ENCODE peak calls at places on chromosomes 16 and 17, in four cellular contexts. D is GM12878, Z is H1, Y is HCT116. H is an unnamed sample.
A peak's percentile ranks its signal among the peaks of the same experiment; 100 is the strongest.

GRCh38 chr16:17476414-17477259 is 5.9 kb upstream of the XYLT1 start:
- DNase-seq in Y (peak; percentile 47), D (no peak), Z (peak; percentile 65), H (peak; percentile 18)

GRCh38 chr16:22217890-22218730 is 12.0 kb downstream of the EEF2K start:
- DNase-seq in Z (no peak), Y (no peak), D (peak; percentile 83), H (peak; percentile 76)

GRCh38 chr17:4480929-4481898 is 17.5 kb upstream of the SPNS2 start:
- DNase-seq in Y (no peak), Z (no peak), D (no peak), H (no peak)

GRCh38 chr16:85857406-85857805 is 41.6 kb upstream of the IRF8 start:
- DNase-seq in Y (no peak), Z (no peak), D (no peak), H (no peak)

GRCh38 chr17:2940352-2940751 is 123.1 kb downstream of the OR1D5 start:
- DNase-seq in Y (no peak), Z (no peak), D (no peak), H (no peak)

GRCh38 chr17:2929881-2930533 is 133.4 kb downstream of the OR1D5 start:
- DNase-seq in D (no peak), Y (peak; percentile 19), Z (peak; percentile 89), H (peak; percentile 74)

GRCh38 chr17:12618557-12618956 is 47.1 kb upstream of the MYOCD start:
- DNase-seq in Z (no peak), Y (no peak), D (no peak), H (no peak)

GRCh38 chr17:75525806-75526554 is 483 bp downstream of the LLGL2 start:
- DNase-seq in D (no peak), Y (no peak), Z (peak; percentile 66), H (peak; percentile 30)

GRCh38 chr17:27226611-27227234 is 67.2 kb upstream of the WSB1 start:
- DNase-seq in Z (no peak), D (no peak), Y (no peak), H (no peak)

GRCh38 chr17:8153550-8153956 is 1.3 kb upstream of the PER1 start:
- DNase-seq in Y (no peak), D (no peak), Z (no peak), H (no peak)

GRCh38 chr16:85172465-85173071 is 60.3 kb upstream of the CIBAR2 start:
- DNase-seq in Y (peak; percentile 65), D (no peak), Z (peak; percentile 70), H (peak; percentile 53)

GRCh38 chr17:28725166-28725659 is 820 bp downstream of the TLCD1 start:
- DNase-seq in Y (peak; percentile 50), D (no peak), Z (no peak), H (peak; percentile 83)

GRCh38 chr16:31052131-31052530 is 18.8 kb downstream of the STX4 start:
- DNase-seq in Z (no peak), Y (peak; percentile 72), D (no peak), H (peak; percentile 28)

GRCh38 chr17:3691539-3692166 is 4.3 kb downstream of the P2RX5 start:
- DNase-seq in Z (peak; percentile 66), D (no peak), Y (no peak), H (peak; percentile 54)

GRCh38 chr16:11258553-11259287 is 2.7 kb upstream of the SOCS1 start:
- DNase-seq in Z (no peak), D (peak; percentile 68), Y (no peak), H (no peak)

GRCh38 chr16:21164521-21165168 is 6.2 kb downstream of the LDAF1 start:
- DNase-seq in Z (no peak), Y (no peak), D (no peak), H (no peak)

GRCh38 chr16:89170346-89171215 is 967 bp upstream of the CDH15 start:
- DNase-seq in Z (peak; percentile 89), D (no peak), Y (peak; percentile 57), H (no peak)

GRCh38 chr16:86517652-86518258 is 7.4 kb downstream of the FOXF1 start:
- DNase-seq in Z (peak; percentile 82), D (no peak), Y (peak; percentile 51), H (peak; percentile 63)

GRCh38 chr16:84595052-84595481 is 22.8 kb downstream of the COTL1 start:
- DNase-seq in Y (no peak), D (no peak), Z (no peak), H (no peak)

GRCh38 chr16:88633684-88634140 is 4.7 kb upstream of the IL17C start:
- DNase-seq in Y (no peak), D (peak; percentile 55), Z (peak; percentile 73), H (peak; percentile 61)

GRCh38 chr16:50665128-50665878 is 15.8 kb downstream of the SNX20 start:
- DNase-seq in D (no peak), Y (peak; percentile 41), Z (peak; percentile 99), H (peak; percentile 69)

GRCh38 chr17:79045830-79046500 is 22.0 kb downstream of the C1QTNF1 start:
- DNase-seq in Z (peak; percentile 91), D (no peak), Y (peak; percentile 54), H (peak; percentile 77)

GRCh38 chr17:1188812-1189211 is 9.0 kb upstream of the ABR start:
- DNase-seq in Z (no peak), Y (no peak), D (no peak), H (no peak)

GRCh38 chr16:29736112-29736511 is 9.7 kb downstream of the C16orf54 start:
- DNase-seq in D (no peak), Y (no peak), Z (no peak), H (no peak)

GRCh38 chr16:67939507-67940435 is 3.1 kb upstream of the PSMB10 start:
- DNase-seq in Z (no peak), D (no peak), Y (no peak), H (no peak)

GRCh38 chr16:67395458-67396158 is 2.3 kb upstream of the TPPP3 start:
- DNase-seq in Z (no peak), Y (no peak), D (no peak), H (no peak)

GRCh38 chr16:1706386-1707192 is 594 bp downstream of the MAPK8IP3 start:
- DNase-seq in D (no peak), Y (no peak), Z (peak; percentile 48), H (peak; percentile 58)

GRCh38 chr16:27572711-27573110 is 22.8 kb downstream of the KATNIP start:
- DNase-seq in Z (no peak), D (no peak), Y (no peak), H (no peak)

GRCh38 chr16:56613706-56614105 is 5.3 kb downstream of the MT2A start:
- DNase-seq in Y (no peak), D (no peak), Z (no peak), H (no peak)

GRCh38 chr16:84040823-84041391 is 1.7 kb downstream of the SLC38A8 start:
- DNase-seq in Z (no peak), D (no peak), Y (no peak), H (no peak)

GRCh38 chr16:31877876-31878642 is 4.5 kb downstream of the ZNF267 start:
- DNase-seq in D (no peak), Y (no peak), Z (no peak), H (no peak)

GRCh38 chr17:80858301-80859003 is 133.2 kb upstream of the CHMP6 start:
- DNase-seq in Y (no peak), Z (no peak), D (no peak), H (no peak)
- TF ChIP-seq EGR1 in Y (no peak), Z (no peak), D (no peak), H (no peak)

GRCh38 chr17:72297326-72298115 is 176.7 kb downstream of the SOX9 start:
- DNase-seq in Z (no peak), D (no peak), Y (peak; percentile 48), H (no peak)

GRCh38 chr17:72299092-72299491 is 178.3 kb downstream of the SOX9 start:
- DNase-seq in Z (no peak), D (peak; percentile 9), Y (no peak), H (no peak)

GRCh38 chr17:72296456-72296855 is 175.6 kb downstream of the SOX9 start:
- DNase-seq in D (no peak), Z (no peak), Y (no peak), H (no peak)

GRCh38 chr17:72294487-72294893 is 173.7 kb downstream of the SOX9 start:
- DNase-seq in Z (no peak), D (no peak), Y (no peak), H (no peak)

DNA sequence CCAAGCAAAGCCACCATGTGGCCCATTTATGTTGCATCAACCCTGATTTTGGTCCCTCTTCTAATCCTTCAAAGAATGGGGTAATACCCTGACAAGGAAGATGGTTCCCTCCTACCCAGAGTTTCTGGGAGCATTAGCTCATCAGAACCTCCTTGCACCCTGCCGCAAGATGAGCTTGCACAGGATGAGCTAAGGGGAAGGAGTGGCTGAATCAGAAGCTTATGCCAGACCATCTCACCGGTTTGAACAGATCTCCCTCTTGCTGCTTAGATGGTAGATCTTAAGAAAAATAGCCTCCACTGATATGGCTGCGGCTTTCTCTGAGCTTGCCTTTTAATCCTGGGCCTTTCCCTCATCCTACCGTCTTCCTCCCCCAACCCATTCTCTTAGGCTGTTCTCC is 175.1 kb downstream of the SOX9 start:
- DNase-seq in Y (no peak), D (no peak), Z (no peak), H (no peak)
- TF ChIP-seq EGR1 in Y (no peak), D (no peak), Z (no peak), H (no peak)

GRCh38 chr16:4200781-4201137 is 41.1 kb downstream of the SRL start:
- DNase-seq in D (no peak), Y (no peak), Z (no peak), H (no peak)

GRCh38 chr16:4200000-4200780 is 41.7 kb downstream of the SRL start:
- DNase-seq in Y (peak; percentile 31), D (no peak), Z (peak; percentile 74), H (peak; percentile 76)

GRCh38 chr16:4205971-4206370 is 35.9 kb downstream of the SRL start:
- DNase-seq in Z (no peak), D (no peak), Y (no peak), H (no peak)

GRCh38 chr16:4203748-4204147 is 38.1 kb downstream of the SRL start:
- DNase-seq in Y (no peak), Z (no peak), D (no peak), H (peak; percentile 30)

GRCh38 chr16:4202615-4203014 is 39.3 kb downstream of the SRL start:
- DNase-seq in Z (no peak), D (no peak), Y (no peak), H (no peak)
- TF ChIP-seq EGR1 in Z (no peak), D (no peak), Y (no peak), H (no peak)

GRCh38 chr16:9687737-9688319 is 494.4 kb downstream of the GRIN2A start:
- DNase-seq in D (no peak), Z (no peak), Y (no peak), H (no peak)

GRCh38 chr16:9695152-9695551 is 487.1 kb downstream of the GRIN2A start:
- DNase-seq in Y (no peak), Z (no peak), D (no peak), H (no peak)

GRCh38 chr16:9683677-9684076 is 498.6 kb downstream of the GRIN2A start:
- DNase-seq in D (no peak), Y (no peak), Z (no peak), H (no peak)

DNA sequence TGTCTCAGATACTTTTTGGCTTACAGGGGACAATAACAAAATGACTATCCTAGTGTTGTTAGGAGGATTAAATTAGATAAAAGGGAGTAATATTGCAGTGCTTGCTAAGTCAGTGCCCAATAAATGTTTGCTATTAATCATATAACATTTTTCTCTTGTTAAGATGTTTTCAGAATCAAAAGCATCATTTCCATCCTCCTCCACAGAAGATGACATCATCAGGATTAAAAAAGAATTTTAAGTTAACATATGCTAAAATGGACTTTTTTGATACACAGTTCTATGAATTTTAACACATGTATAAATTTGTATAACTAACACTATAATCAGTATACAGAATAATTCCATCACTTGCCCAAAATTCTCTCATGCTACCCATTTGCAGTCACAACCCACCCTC is 492.6 kb downstream of the GRIN2A start:
- DNase-seq in D (no peak), Y (no peak), Z (no peak), H (no peak)
- TF ChIP-seq EGR1 in D (no peak), Y (no peak), Z (no peak), H (no peak)

H was measured in K562.